ENCODE peak calls at places on chromosomes 1 and 21, in nine cellular contexts. T is mesendoderm, U is keratinocyte, H is fibroblast of pulmonary artery, I is breast epithelium, B is astrocyte of the spinal cord, A is pancreas, Y is uterus, R is DND-41. E is an unnamed sample.

GRCh38 chr21:43362928-43363314 is 64.0 kb downstream of the SIK1 start:
- DNase-seq in T (no peak), U (no peak), H (no peak), I (no peak), B (peak; percentile 20), A (no peak), Y (no peak), R (peak; percentile 66), E (no peak)

GRCh38 chr1:184324972-184325371 is 61.9 kb upstream of the C1orf21 start:
- DNase-seq in T (no peak), U (no peak), H (no peak), I (no peak), B (no peak), A (no peak), Y (no peak), R (no peak), E (no peak)

GRCh38 chr21:25036775-25037174 is 570.5 kb downstream of the MRPL39 start:
- DNase-seq in T (no peak), U (no peak), H (no peak), I (no peak), B (no peak), A (no peak), Y (no peak), R (no peak), E (no peak)

GRCh38 chr1:160544647-160545046 is 21.6 kb upstream of the SLAMF6 start:
- DNase-seq in T (peak; percentile 56), U (no peak), H (peak; percentile 23), I (no peak), B (no peak), A (no peak), Y (no peak), R (peak; percentile 53), E (no peak)

GRCh38 chr1:21907079-21907418 is 30.1 kb downstream of the HSPG2 start:
- DNase-seq in T (no peak), U (no peak), H (no peak), I (no peak), B (no peak), A (no peak), Y (no peak), R (no peak), E (no peak)

GRCh38 chr1:30852026-30852425 is 56.5 kb downstream of the SDC3 start:
- DNase-seq in T (no peak), U (no peak), H (peak; percentile 94), I (peak; percentile 73), B (no peak), A (no peak), Y (peak; percentile 68), R (no peak), E (peak; percentile 46)

GRCh38 chr21:45986316-45987051 is 4.9 kb downstream of the COL6A1 start:
- DNase-seq in T (no peak), U (no peak), H (no peak), I (peak; percentile 33), B (no peak), A (peak; percentile 54), Y (peak; percentile 16), R (no peak), E (no peak)

GRCh38 chr21:37762606-37763005 is 153.7 kb downstream of the KCNJ6 start:
- DNase-seq in T (no peak), U (no peak), H (no peak), I (no peak), B (no peak), A (no peak), Y (no peak), R (no peak), E (no peak)

GRCh38 chr1:18957136-18957521 is 653 bp upstream of the IFFO2 start:
- DNase-seq in T (no peak), U (no peak), H (no peak), I (no peak), B (no peak), A (no peak), Y (peak; percentile 59), R (peak; percentile 8), E (no peak)

GRCh38 chr1:18955442-18956188 is 861 bp downstream of the IFFO2 start:
- DNase-seq in T (peak; percentile 57), U (no peak), H (no peak), I (no peak), B (no peak), A (peak; percentile 87), Y (peak; percentile 38), R (peak; percentile 69), E (no peak)

GRCh38 chr1:18956189-18957135 is at the start of gene IFFO2:
- DNase-seq in T (peak; percentile 94), U (no peak), H (peak; percentile 95), I (peak; percentile 98), B (peak; percentile 92), A (peak; percentile 99), Y (peak; percentile 98), R (peak; percentile 96), E (peak; percentile 94)

GRCh38 chr1:18959591-18959990 is 3.1 kb upstream of the IFFO2 start:
- DNase-seq in T (no peak), U (no peak), H (no peak), I (no peak), B (no peak), A (no peak), Y (no peak), R (no peak), E (no peak)

DNA sequence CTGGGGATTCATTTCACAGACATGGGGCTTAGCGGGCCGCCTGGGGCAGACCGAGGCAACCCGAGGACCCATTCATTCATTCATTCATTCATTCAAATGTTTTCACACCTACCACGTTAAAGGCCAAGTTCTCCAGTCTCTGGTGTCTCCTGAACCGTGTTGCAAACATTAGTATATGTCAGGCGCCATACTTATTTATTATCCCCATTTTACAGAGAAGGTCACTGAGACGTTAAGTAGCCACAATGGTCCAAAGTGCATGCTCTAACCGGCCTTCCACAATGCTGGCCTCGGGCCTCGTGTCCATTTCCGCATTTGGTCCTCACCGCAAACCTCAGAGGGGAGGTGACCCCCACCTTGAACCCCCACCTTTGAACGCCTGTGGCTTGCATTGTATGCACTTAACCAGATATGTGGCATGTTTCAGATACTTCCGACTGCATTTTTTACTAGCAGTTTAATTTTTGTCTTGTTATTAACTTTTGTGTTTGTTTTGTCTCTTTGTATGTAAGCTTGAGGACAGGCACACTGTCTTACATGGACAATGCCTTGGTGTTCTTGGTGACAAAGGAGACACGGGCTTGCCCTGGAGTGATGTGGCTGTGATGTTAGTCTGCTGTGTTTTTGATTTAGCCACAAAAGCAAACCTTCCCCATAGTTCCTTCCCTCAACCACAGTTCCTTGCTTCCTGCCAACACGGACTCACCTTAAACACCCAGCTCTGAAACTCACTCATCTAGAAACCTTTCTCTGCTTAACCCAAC is 1.2 kb upstream of the IFFO2 start:
- DNase-seq in T (no peak), U (no peak), H (no peak), I (no peak), B (no peak), A (no peak), Y (no peak), R (no peak), E (no peak)
- H3K4me3 ChIP-seq in T (no peak overlapping the region), U (no peak overlapping the region), H (no peak overlapping the region), I (peak overlapping the region; percentile 84), B (no peak overlapping the region), A (peak overlapping the region; percentile 91), Y (no peak overlapping the region), R (no peak overlapping the region), E (peak overlapping the region; percentile 68)

DNA sequence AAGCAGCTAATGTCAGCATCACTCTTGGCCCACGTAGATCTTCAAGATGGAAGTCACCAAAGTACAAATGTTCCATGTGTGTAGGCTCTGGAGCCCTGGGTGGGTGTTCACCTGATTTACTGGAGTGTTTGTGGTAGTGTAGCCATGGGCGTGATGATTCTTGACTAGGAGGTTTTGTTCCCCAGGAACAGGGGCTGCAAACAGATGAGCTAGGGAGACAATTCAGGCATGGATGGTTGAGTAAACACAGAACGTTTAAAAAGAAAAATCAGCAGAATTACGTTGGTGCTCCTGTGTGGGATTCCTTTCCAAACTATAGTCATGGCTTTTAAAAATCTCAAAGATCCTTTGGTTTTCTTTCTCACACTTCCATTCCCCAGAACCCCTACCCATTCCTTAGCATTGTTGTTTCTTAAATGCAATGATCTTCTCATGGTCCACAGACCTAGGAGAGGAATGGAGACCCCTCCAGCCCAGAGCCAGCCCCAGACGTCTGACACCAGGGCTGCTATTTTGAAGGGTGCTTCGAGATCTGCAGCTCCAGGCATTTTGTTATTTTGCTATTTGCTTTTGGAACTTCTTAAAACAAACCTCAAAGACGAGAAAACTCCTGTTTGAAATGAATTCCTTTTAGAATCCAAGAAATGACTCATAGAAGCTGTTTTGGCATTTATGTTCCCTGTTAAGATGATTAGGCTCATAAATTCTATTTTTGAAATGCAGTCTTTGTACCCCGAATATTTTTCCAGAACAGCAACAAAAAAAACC is 115.1 kb downstream of the ETS2 start:
- DNase-seq in T (no peak), U (no peak), H (peak; percentile 75), I (no peak), B (peak; percentile 86), A (no peak), Y (peak; percentile 48), R (no peak), E (no peak)
- H3K4me3 ChIP-seq in T (no peak overlapping the region), U (no peak overlapping the region), H (no peak overlapping the region), I (no peak overlapping the region), B (no peak overlapping the region), A (no peak overlapping the region), Y (no peak overlapping the region), R (no peak overlapping the region), E (no peak overlapping the region)

GRCh38 chr1:155990340-155990739 is 12.0 kb upstream of the ARHGEF2 start:
- DNase-seq in T (no peak), U (no peak), H (no peak), I (no peak), B (no peak), A (peak; percentile 2), Y (no peak), R (no peak), E (no peak)

GRCh38 chr1:155989992-155990325 is 11.6 kb upstream of the ARHGEF2 start:
- DNase-seq in T (no peak), U (no peak), H (no peak), I (no peak), B (no peak), A (peak; percentile 8), Y (no peak), R (no peak), E (no peak)

GRCh38 chr1:155993595-155993994 is 15.2 kb upstream of the ARHGEF2 start:
- DNase-seq in T (no peak), U (no peak), H (no peak), I (no peak), B (no peak), A (peak; percentile 1), Y (no peak), R (no peak), E (no peak)

GRCh38 chr1:155984341-155984740 is 6.0 kb upstream of the ARHGEF2 start:
- DNase-seq in T (peak; percentile 75), U (no peak), H (no peak), I (no peak), B (no peak), A (no peak), Y (no peak), R (no peak), E (no peak)

DNA sequence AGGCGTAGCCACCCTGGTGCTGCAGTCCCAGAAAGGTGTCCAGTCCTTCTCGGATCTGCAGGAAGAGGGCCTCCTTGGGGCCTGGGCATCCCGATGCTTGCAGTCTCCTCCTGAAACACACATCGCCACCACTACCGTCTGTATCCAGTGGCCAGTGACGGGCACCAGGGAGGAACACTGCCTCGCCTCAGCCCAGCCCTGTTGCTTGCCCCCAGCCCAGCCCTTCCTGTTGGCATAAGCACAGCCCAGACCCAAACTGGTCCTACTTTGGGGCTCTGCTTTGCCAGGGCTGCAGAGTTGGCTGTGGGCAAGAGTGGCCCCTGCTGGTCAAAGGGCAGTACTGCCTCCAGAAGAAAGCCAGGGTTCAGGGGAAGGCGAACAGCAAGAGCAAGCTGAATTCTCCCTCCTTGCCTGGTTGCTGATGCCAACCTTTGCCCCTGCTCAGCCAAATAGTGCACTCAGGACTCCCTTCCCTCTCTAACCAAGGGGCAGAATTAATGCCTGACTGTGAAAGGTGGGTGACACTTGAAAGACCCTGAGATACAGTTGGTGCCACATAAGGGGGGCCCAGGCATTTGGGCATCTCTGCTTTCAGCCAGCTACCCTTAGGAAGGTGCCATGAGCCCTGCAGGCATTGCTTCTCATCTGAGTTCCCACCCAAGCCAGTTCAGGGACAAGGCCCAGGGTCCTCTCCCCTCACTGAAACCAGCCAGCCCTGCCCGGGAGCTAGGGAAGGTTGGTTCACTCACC is 11.1 kb upstream of the ARHGEF2 start:
- DNase-seq in T (peak; percentile 75), U (no peak), H (peak; percentile 78), I (peak; percentile 74), B (peak; percentile 62), A (peak; percentile 84), Y (peak; percentile 75), R (peak; percentile 83), E (peak; percentile 42)
- H3K4me3 ChIP-seq in T (no peak overlapping the region), U (no peak overlapping the region), H (peak overlapping the region; percentile 30), I (peak overlapping the region; percentile 59), B (no peak overlapping the region), A (no peak overlapping the region), Y (peak overlapping the region; percentile 29), R (no peak overlapping the region), E (peak overlapping the region; percentile 39)

DNA sequence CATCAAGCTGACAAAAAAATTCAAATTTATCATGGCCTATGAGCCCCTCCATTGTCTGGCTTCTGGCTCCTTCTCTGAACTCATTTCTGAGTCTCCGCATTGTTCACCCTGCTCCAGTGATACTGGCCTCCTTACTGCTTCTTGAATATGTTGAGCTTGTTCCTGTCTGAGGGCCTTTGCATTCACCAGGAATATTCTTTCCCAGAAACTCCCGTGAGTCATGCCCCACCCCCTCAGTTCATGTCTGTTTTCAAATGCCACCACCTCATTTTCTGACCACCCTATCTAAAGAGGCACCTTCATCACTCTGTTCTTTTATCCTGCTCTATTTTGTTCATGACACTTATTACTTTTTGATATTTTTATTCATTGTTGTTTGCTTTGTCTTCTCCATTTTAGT is 140.5 kb upstream of the C1orf105 start:
- DNase-seq in T (no peak), U (no peak), H (peak; percentile 35), I (no peak), B (peak; percentile 51), A (no peak), Y (no peak), R (no peak), E (no peak)
- H3K4me3 ChIP-seq in T (no peak overlapping the region), U (no peak overlapping the region), H (no peak overlapping the region), I (no peak overlapping the region), B (no peak overlapping the region), A (no peak overlapping the region), Y (no peak overlapping the region), R (no peak overlapping the region), E (no peak overlapping the region)

E was measured in gastrocnemius medialis.